ENCODE peak calls at places on chromosomes 1 and 21, in four cellular contexts. W is tibial nerve, V is psoas muscle, B is tibial artery. Y is an unnamed sample. For H3K4me1, the result is how much of the 10 kb centered on the place peaks cover.

GRCh38 chr1:20609541-20609940 is 20.6 kb downstream of the CDA start:
- DNase-seq in V (no peak), W (no peak), B (no peak), Y (no peak)

GRCh38 chr1:7570311-7570710 is 200.8 kb upstream of the VAMP3 start:
- DNase-seq in W (no peak), B (no peak), V (peak), Y (no peak)

GRCh38 chr1:221272940-221273339 is 393.7 kb downstream of the HLX start:
- DNase-seq in B (no peak), W (no peak), V (no peak), Y (no peak)

GRCh38 chr1:101191049-101191448 is 45.8 kb upstream of the S1PR1 start:
- DNase-seq in B (no peak), W (no peak), V (no peak), Y (no peak)

GRCh38 chr1:184262119-184262518 is 124.7 kb upstream of the C1orf21 start:
- DNase-seq in V (no peak), W (no peak), B (no peak), Y (no peak)

GRCh38 chr1:214584805-214585766 is 17.9 kb upstream of the CENPF start:
- DNase-seq in W (no peak), B (no peak), V (no peak), Y (no peak)

GRCh38 chr1:152164542-152165136 is 5.6 kb upstream of the RPTN start:
- DNase-seq in B (no peak), V (no peak), W (no peak), Y (no peak)

GRCh38 chr1:31811605-31812004 is 4.2 kb downstream of the SPOCD1 start:
- DNase-seq in W (no peak), V (no peak), B (no peak), Y (no peak)

GRCh38 chr1:147110434-147110833 is 61.8 kb downstream of the PRKAB2 start:
- DNase-seq in V (no peak), B (no peak), W (no peak), Y (no peak)

GRCh38 chr21:43322805-43323204 is 104.1 kb downstream of the SIK1 start:
- DNase-seq in W (no peak), B (no peak), V (no peak), Y (no peak)

GRCh38 chr1:225911207-225912130 is 12.6 kb downstream of the PYCR2 start:
- DNase-seq in W (peak), V (peak), B (peak), Y (no peak)

GRCh38 chr1:171898956-171899355 is 57.7 kb downstream of the DNM3 start:
- DNase-seq in V (no peak), W (peak), B (no peak), Y (no peak)

GRCh38 chr21:27145134-27145798 is 178.4 kb upstream of the ADAMTS5 start:
- DNase-seq in W (no peak), V (no peak), B (no peak), Y (no peak)
- H3K4me3 ChIP-seq in W (no peak), V (no peak), B (no peak), Y (no peak)

DNA sequence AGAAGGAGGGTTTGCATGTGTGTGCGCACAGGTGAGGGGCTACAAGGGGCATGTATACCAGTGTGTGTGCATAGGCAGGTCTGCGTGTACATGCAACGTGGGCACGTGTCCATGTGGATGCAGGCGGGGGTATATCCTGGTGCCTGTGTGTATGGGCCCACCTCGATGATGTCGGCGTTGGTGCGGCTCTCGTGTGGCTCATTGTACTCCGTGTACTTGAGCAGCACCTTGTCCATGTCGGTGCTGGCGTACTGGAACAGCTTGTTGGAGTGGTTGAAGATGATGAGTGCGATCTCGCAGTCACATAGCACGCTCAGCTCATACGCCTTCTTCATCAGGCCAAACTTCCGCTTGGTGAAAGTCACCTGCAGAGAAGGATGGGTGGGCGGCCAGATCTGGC is 18.3 kb downstream of the MEF2D start:
- DNase-seq in B (no peak), W (no peak), V (no peak), Y (no peak)
- H3K4me1 ChIP-seq in B (half or more), W (half or more), V (half or more), Y (half or more)

DNA sequence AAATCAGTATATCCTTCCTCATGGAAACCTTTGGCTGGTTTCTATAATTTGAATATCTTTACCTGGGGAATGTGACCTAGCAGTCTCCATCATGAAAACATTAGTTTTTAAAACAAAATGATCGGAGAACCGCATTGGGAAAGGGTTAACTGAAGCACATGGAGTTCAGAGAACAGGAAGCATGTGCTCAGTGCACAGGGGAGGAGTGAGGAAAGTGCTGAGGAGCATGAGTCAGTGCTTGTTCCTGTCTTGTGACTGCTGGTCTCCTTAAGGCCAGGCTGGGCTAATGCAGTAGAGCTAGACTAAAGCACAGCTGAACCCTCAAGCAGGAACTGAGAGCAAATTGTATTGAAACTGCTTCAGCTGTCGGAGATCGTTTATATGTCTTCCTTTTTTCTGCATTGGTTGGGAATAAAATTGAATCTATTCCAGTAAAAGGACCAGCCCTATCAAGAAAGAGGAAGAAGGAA is 5.8 kb downstream of the IFI16 start:
- DNase-seq in W (peak), B (peak), V (peak), Y (peak)
- H3K4me3 ChIP-seq in W (no peak), B (no peak), V (peak), Y (no peak)

DNA sequence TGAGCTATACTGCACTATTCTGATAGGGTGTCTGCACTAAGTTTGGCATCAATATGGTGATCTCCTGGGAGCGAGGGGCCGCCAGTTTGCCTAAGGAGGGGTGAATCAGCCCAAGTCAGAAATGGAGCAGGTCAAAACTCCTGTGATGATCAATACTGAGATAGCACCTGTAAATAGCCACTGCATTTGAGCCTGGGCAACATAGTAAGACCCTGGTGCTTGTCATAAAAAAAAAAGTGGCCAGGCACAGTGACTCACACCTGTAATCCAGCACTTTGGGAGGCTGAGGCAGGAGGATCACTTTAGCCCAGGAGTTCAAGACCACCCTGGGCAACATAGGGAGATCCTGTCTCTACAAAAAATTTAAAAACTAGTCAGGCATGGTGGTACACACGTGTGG is 11.6 kb upstream of the ZDHHC18 start:
- DNase-seq in V (no peak), B (no peak), W (no peak), Y (no peak)
- H3K4me1 ChIP-seq in V (under half), B (under half), W (under half), Y (under half)

GRCh38 chr1:35519432-35519831 is 37.8 kb downstream of the KIAA0319L start:
- DNase-seq in B (no peak), V (no peak), W (no peak), Y (no peak)

GRCh38 chr1:35518183-35518582 is 39.0 kb downstream of the KIAA0319L start:
- DNase-seq in B (no peak), W (no peak), V (no peak), Y (no peak)

DNA sequence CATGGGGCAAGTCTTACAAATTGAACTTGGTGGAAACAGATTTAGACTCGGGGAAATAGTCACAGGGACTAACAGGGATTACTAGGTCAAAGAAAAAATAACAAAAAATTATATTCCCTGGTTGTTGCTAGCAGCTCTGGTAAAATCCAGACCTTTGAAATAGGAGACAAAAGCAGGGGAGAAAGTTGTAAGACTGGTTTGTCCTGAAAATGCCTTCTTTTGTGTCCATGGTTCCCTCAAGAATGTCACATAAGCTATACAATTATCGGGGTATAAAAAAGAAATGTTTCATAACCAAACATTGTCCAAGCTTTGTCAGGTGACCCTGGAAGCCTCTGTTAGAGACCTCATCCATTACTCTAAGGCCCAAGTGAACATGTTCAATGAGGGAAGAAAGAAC is 33.1 kb downstream of the KIAA0319L start:
- DNase-seq in V (no peak), W (no peak), B (no peak), Y (no peak)
- H3K4me3 ChIP-seq in V (no peak), W (no peak), B (no peak), Y (no peak)

GRCh38 chr1:178612261-178612660 is 99.4 kb downstream of the TEX35 start:
- DNase-seq in V (no peak), B (no peak), W (no peak), Y (no peak)
- H3K4me1 ChIP-seq in V (under half), B (under half), W (under half), Y (under half)

Y was measured in right atrium auricular region.